ENCODE peak calls at places on chromosomes 5 and 9, in four cellular contexts. One of them, this sample, is unnamed.
A peak's percentile ranks its signal among the peaks of the same experiment; 100 is the strongest.

GRCh38 chr9:100379862-100380261 is 27.1 kb upstream of the TEX10 start:
- DNase-seq in left ventricle myocardium inferior: no peak
- DNase-seq in breast epithelium: no peak
- DNase-seq in cardiac muscle cell: peak; percentile 76
- DNase-seq in this sample: no peak

GRCh38 chr9:101354765-101355708 is 29.8 kb downstream of the BAAT start:
- DNase-seq in left ventricle myocardium inferior: no peak
- DNase-seq in breast epithelium: no peak
- DNase-seq in cardiac muscle cell: no peak
- DNase-seq in this sample: no peak

GRCh38 chr5:169567079-169567478 is 16.5 kb upstream of the SPDL1 start:
- DNase-seq in cardiac muscle cell: peak; percentile 62
- DNase-seq in left ventricle myocardium inferior: no peak
- DNase-seq in breast epithelium: no peak
- DNase-seq in this sample: no peak

GRCh38 chr5:181223729-181224389 is 778 bp downstream of the TRIM41 start:
- DNase-seq in left ventricle myocardium inferior: no peak
- DNase-seq in cardiac muscle cell: peak; percentile 58
- DNase-seq in breast epithelium: peak; percentile 57
- DNase-seq in this sample: no peak

GRCh38 chr5:130541617-130542221 is 623.3 kb downstream of the HINT1 start:
- DNase-seq in breast epithelium: no peak
- DNase-seq in cardiac muscle cell: peak; percentile 76
- DNase-seq in left ventricle myocardium inferior: no peak
- DNase-seq in this sample: no peak

GRCh38 chr5:10581867-10582511 is 18.1 kb downstream of the ANKRD33B start:
- DNase-seq in cardiac muscle cell: peak; percentile 16
- DNase-seq in breast epithelium: no peak
- DNase-seq in left ventricle myocardium inferior: no peak
- DNase-seq in this sample: no peak

GRCh38 chr5:2759696-2760461 is 8.4 kb upstream of the IRX2 start:
- DNase-seq in cardiac muscle cell: no peak
- DNase-seq in breast epithelium: no peak
- DNase-seq in left ventricle myocardium inferior: no peak
- DNase-seq in this sample: no peak

GRCh38 chr5:110968246-110969005 is 103.1 kb upstream of the TSLP start:
- DNase-seq in left ventricle myocardium inferior: no peak
- DNase-seq in cardiac muscle cell: no peak
- DNase-seq in breast epithelium: no peak
- DNase-seq in this sample: no peak

GRCh38 chr9:114364123-114364522 is 23.7 kb downstream of the AKNA start:
- DNase-seq in left ventricle myocardium inferior: no peak
- DNase-seq in cardiac muscle cell: peak; percentile 89
- DNase-seq in breast epithelium: no peak
- DNase-seq in this sample: no peak

GRCh38 chr9:37026085-37026935 is 7.8 kb downstream of the PAX5 start:
- DNase-seq in breast epithelium: no peak
- DNase-seq in cardiac muscle cell: no peak
- DNase-seq in left ventricle myocardium inferior: no peak
- DNase-seq in this sample: no peak

GRCh38 chr9:37027582-37028424 is 6.3 kb downstream of the PAX5 start:
- DNase-seq in breast epithelium: peak; percentile 73
- DNase-seq in left ventricle myocardium inferior: peak; percentile 82
- DNase-seq in cardiac muscle cell: peak; percentile 97
- DNase-seq in this sample: peak; percentile 65

GRCh38 chr9:37026936-37027581 is 7.0 kb downstream of the PAX5 start:
- DNase-seq in left ventricle myocardium inferior: no peak
- DNase-seq in cardiac muscle cell: no peak
- DNase-seq in breast epithelium: no peak
- DNase-seq in this sample: no peak

GRCh38 chr9:37028425-37029031 is 5.5 kb downstream of the PAX5 start:
- DNase-seq in cardiac muscle cell: no peak
- DNase-seq in left ventricle myocardium inferior: no peak
- DNase-seq in breast epithelium: no peak
- DNase-seq in this sample: no peak

GRCh38 chr9:37025381-37026084 is 8.5 kb downstream of the PAX5 start:
- DNase-seq in breast epithelium: no peak
- DNase-seq in cardiac muscle cell: no peak
- DNase-seq in left ventricle myocardium inferior: no peak
- DNase-seq in this sample: no peak
- H3K4me1 ChIP-seq in breast epithelium: peaks cover 26% of the 10 kb centered on the region
- H3K4me1 ChIP-seq in cardiac muscle cell: peaks cover 9% of the 10 kb centered on the region
- H3K4me1 ChIP-seq in left ventricle myocardium inferior: peaks cover 58% of the 10 kb centered on the region
- H3K4me1 ChIP-seq in this sample: peaks cover 46% of the 10 kb centered on the region

GRCh38 chr9:123044556-123044955 is 11.1 kb downstream of the GPR21 start:
- DNase-seq in cardiac muscle cell: peak; percentile 70
- DNase-seq in breast epithelium: no peak
- DNase-seq in left ventricle myocardium inferior: no peak
- DNase-seq in this sample: no peak

GRCh38 chr9:123048748-123049147 is 15.3 kb downstream of the GPR21 start:
- DNase-seq in left ventricle myocardium inferior: no peak
- DNase-seq in breast epithelium: no peak
- DNase-seq in cardiac muscle cell: no peak
- DNase-seq in this sample: no peak

GRCh38 chr9:123053711-123054110 is 20.2 kb downstream of the GPR21 start:
- DNase-seq in cardiac muscle cell: no peak
- DNase-seq in left ventricle myocardium inferior: no peak
- DNase-seq in breast epithelium: no peak
- DNase-seq in this sample: no peak

GRCh38 chr9:123046796-123047195 is 13.3 kb downstream of the GPR21 start:
- DNase-seq in cardiac muscle cell: no peak
- DNase-seq in left ventricle myocardium inferior: no peak
- DNase-seq in breast epithelium: no peak
- DNase-seq in this sample: no peak

GRCh38 chr9:123049589-123050222 is 16.2 kb downstream of the GPR21 start:
- DNase-seq in breast epithelium: no peak
- DNase-seq in cardiac muscle cell: peak; percentile 78
- DNase-seq in left ventricle myocardium inferior: no peak
- DNase-seq in this sample: no peak
- H3K27ac ChIP-seq in breast epithelium: peak overlapping the region; percentile 8
- H3K27ac ChIP-seq in cardiac muscle cell: peak overlapping the region; percentile 43
- H3K27ac ChIP-seq in left ventricle myocardium inferior: peak overlapping the region; percentile 58
- H3K27ac ChIP-seq in this sample: no peak overlapping the region

GRCh38 chr9:136104488-136104800 is 9.4 kb upstream of the NACC2 start:
- DNase-seq in cardiac muscle cell: no peak
- DNase-seq in left ventricle myocardium inferior: no peak
- DNase-seq in breast epithelium: no peak
- DNase-seq in this sample: no peak
- H3K4me1 ChIP-seq in cardiac muscle cell: peaks cover 14% of the 10 kb centered on the region
- H3K4me1 ChIP-seq in left ventricle myocardium inferior: peaks cover 60% of the 10 kb centered on the region
- H3K4me1 ChIP-seq in breast epithelium: peaks cover 9% of the 10 kb centered on the region
- H3K4me1 ChIP-seq in this sample: peaks cover 29% of the 10 kb centered on the region

GRCh38 chr9:4530375-4530774 is 40.1 kb downstream of the SLC1A1 start:
- DNase-seq in cardiac muscle cell: peak; percentile 25
- DNase-seq in breast epithelium: no peak
- DNase-seq in left ventricle myocardium inferior: no peak
- DNase-seq in this sample: no peak
- H3K27ac ChIP-seq in cardiac muscle cell: no peak overlapping the region
- H3K27ac ChIP-seq in breast epithelium: no peak overlapping the region
- H3K27ac ChIP-seq in left ventricle myocardium inferior: no peak overlapping the region
- H3K27ac ChIP-seq in this sample: no peak overlapping the region

GRCh38 chr9:89522979-89523305 is 25.0 kb upstream of the SEMA4D start:
- DNase-seq in breast epithelium: no peak
- DNase-seq in cardiac muscle cell: no peak
- DNase-seq in left ventricle myocardium inferior: no peak
- DNase-seq in this sample: no peak

GRCh38 chr9:89525673-89526374 is 27.9 kb upstream of the SEMA4D start:
- DNase-seq in left ventricle myocardium inferior: no peak
- DNase-seq in breast epithelium: no peak
- DNase-seq in cardiac muscle cell: no peak
- DNase-seq in this sample: no peak

GRCh38 chr9:89522261-89522978 is 24.5 kb upstream of the SEMA4D start:
- DNase-seq in breast epithelium: no peak
- DNase-seq in cardiac muscle cell: no peak
- DNase-seq in left ventricle myocardium inferior: no peak
- DNase-seq in this sample: peak; percentile 66

GRCh38 chr9:89524888-89525385 is 27.0 kb upstream of the SEMA4D start:
- DNase-seq in cardiac muscle cell: no peak
- DNase-seq in breast epithelium: no peak
- DNase-seq in left ventricle myocardium inferior: no peak
- DNase-seq in this sample: no peak

GRCh38 chr9:89523948-89524347 is 26.0 kb upstream of the SEMA4D start:
- DNase-seq in left ventricle myocardium inferior: no peak
- DNase-seq in breast epithelium: no peak
- DNase-seq in cardiac muscle cell: no peak
- DNase-seq in this sample: peak; percentile 32
- H3K4me1 ChIP-seq in left ventricle myocardium inferior: no peaks in the 10 kb centered on the region
- H3K4me1 ChIP-seq in breast epithelium: no peaks in the 10 kb centered on the region
- H3K4me1 ChIP-seq in cardiac muscle cell: no peaks in the 10 kb centered on the region
- H3K4me1 ChIP-seq in this sample: peaks cover 88% of the 10 kb centered on the region

GRCh38 chr9:124442826-124443225 is 7.4 kb upstream of the ADGRD2 start:
- DNase-seq in left ventricle myocardium inferior: no peak
- DNase-seq in cardiac muscle cell: no peak
- DNase-seq in breast epithelium: no peak
- DNase-seq in this sample: no peak
- H3K27ac ChIP-seq in left ventricle myocardium inferior: no peak overlapping the region
- H3K27ac ChIP-seq in cardiac muscle cell: no peak overlapping the region
- H3K27ac ChIP-seq in breast epithelium: no peak overlapping the region
- H3K27ac ChIP-seq in this sample: no peak overlapping the region

GRCh38 chr9:33102551-33103210 is 26.2 kb upstream of the SMU1 start:
- DNase-seq in cardiac muscle cell: no peak
- DNase-seq in left ventricle myocardium inferior: no peak
- DNase-seq in breast epithelium: peak; percentile 13
- DNase-seq in this sample: no peak
- H3K4me1 ChIP-seq in cardiac muscle cell: peaks cover 4% of the 10 kb centered on the region
- H3K4me1 ChIP-seq in left ventricle myocardium inferior: peaks cover 51% of the 10 kb centered on the region
- H3K4me1 ChIP-seq in breast epithelium: peaks cover 17% of the 10 kb centered on the region
- H3K4me1 ChIP-seq in this sample: no peaks in the 10 kb centered on the region

DNA sequence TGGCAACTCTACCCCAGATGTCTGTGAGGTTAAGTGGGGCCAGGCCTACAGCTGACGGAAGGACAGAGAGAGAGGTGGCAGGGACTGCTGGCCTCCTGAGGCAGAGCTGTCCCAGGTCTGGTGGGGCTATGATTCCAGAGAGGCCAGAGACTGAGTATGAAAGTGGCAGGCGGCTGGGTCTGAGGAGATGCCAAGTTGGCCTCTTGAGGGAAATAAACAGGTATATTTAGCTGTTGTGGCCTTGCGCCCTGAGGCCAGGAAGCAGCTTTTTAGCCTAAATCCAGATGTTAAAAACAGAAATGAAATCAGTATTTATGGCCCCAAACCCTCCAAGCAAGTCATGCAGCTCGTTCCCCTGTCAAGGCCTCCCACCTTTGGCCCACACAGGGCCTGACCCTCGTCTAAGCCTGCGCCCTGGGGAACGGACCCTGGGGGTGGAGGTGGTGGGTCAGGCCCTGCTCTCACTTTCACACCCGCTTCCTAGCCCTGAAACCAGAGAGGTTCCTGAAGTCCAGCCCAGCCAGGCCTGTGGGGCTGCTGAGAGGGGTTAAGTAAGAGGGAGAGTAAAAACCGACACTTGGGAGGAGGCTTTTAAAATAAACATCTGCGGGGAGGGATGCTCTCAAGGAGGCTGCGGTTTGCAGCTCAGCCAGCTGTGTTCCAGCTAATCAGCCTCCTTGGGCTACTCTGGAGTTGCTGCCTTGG is 18.7 kb downstream of the PCDHGC5 start:
- DNase-seq in breast epithelium: no peak
- DNase-seq in left ventricle myocardium inferior: peak; percentile 61
- DNase-seq in cardiac muscle cell: peak; percentile 91
- DNase-seq in this sample: no peak
- H3K27ac ChIP-seq in breast epithelium: peak overlapping the region; percentile 96
- H3K27ac ChIP-seq in left ventricle myocardium inferior: peak overlapping the region; percentile 86
- H3K27ac ChIP-seq in cardiac muscle cell: peak overlapping the region; percentile 61
- H3K27ac ChIP-seq in this sample: no peak overlapping the region

GRCh38 chr5:9370256-9370655 is 175.6 kb downstream of the SEMA5A start:
- DNase-seq in cardiac muscle cell: no peak
- DNase-seq in left ventricle myocardium inferior: no peak
- DNase-seq in breast epithelium: no peak
- DNase-seq in this sample: no peak

GRCh38 chr5:9361835-9362234 is 184.0 kb downstream of the SEMA5A start:
- DNase-seq in breast epithelium: no peak
- DNase-seq in cardiac muscle cell: peak; percentile 82
- DNase-seq in left ventricle myocardium inferior: peak; percentile 24
- DNase-seq in this sample: no peak

GRCh38 chr5:9362600-9362999 is 183.3 kb downstream of the SEMA5A start:
- DNase-seq in breast epithelium: no peak
- DNase-seq in cardiac muscle cell: no peak
- DNase-seq in left ventricle myocardium inferior: no peak
- DNase-seq in this sample: no peak

GRCh38 chr5:9363026-9363793 is 182.7 kb downstream of the SEMA5A start:
- DNase-seq in breast epithelium: no peak
- DNase-seq in left ventricle myocardium inferior: no peak
- DNase-seq in cardiac muscle cell: peak; percentile 60
- DNase-seq in this sample: no peak

GRCh38 chr5:9365501-9365900 is 180.4 kb downstream of the SEMA5A start:
- DNase-seq in cardiac muscle cell: no peak
- DNase-seq in left ventricle myocardium inferior: no peak
- DNase-seq in breast epithelium: no peak
- DNase-seq in this sample: no peak
- H3K4me1 ChIP-seq in cardiac muscle cell: peaks cover 6% of the 10 kb centered on the region
- H3K4me1 ChIP-seq in left ventricle myocardium inferior: peaks cover 21% of the 10 kb centered on the region
- H3K4me1 ChIP-seq in breast epithelium: no peaks in the 10 kb centered on the region
- H3K4me1 ChIP-seq in this sample: peaks cover 3% of the 10 kb centered on the region